ENCODE peak calls at places on chromosomes 11 and 22, in ten cellular contexts. F, H, Y, Q, T, C, X, W, U and S are unnamed samples.

GRCh38 chr11:32173435-32173834 is 82.6 kb downstream of the RCN1 start:
- DNase-seq in U (no peak), X (no peak), F (no peak), H (peak), Q (peak), Y (no peak), T (peak), C (peak), W (peak), S (no peak)

GRCh38 chr11:3803726-3804510 is 4.4 kb upstream of the PGAP2 start:
- DNase-seq in U (peak), X (no peak), W (no peak), Y (no peak), C (no peak), F (no peak), H (peak), Q (no peak), T (no peak), S (no peak)

GRCh38 chr11:113045146-113045545 is 83.9 kb downstream of the NCAM1 start:
- DNase-seq in H (no peak), Y (no peak), U (no peak), Q (no peak), X (no peak), W (no peak), F (no peak), T (no peak), C (no peak), S (no peak)

GRCh38 chr22:44357296-44357961 is 44.7 kb upstream of the SHISAL1 start:
- DNase-seq in U (no peak), X (no peak), F (no peak), H (peak), Y (no peak), T (peak), Q (no peak), C (no peak), W (no peak), S (no peak)

GRCh38 chr22:33853200-33854097 is 66.8 kb downstream of the LARGE1 start:
- DNase-seq in Y (no peak), X (no peak), U (peak), W (peak), F (no peak), T (peak), C (peak), Q (peak), H (no peak), S (peak)

GRCh38 chr22:17305076-17305475 is 64.2 kb upstream of the CECR2 start:
- DNase-seq in H (peak), X (no peak), U (no peak), W (no peak), C (no peak), F (no peak), T (no peak), Q (no peak), Y (no peak), S (no peak)

GRCh38 chr11:57248780-57249383 is 11.8 kb upstream of the APLNR start:
- DNase-seq in Y (no peak), W (peak), C (peak), T (peak), F (peak), H (peak), U (peak), Q (peak), X (no peak), S (peak)

GRCh38 chr11:56876621-56877312 is 111.9 kb upstream of the OR5AK2 start:
- DNase-seq in Q (no peak), W (no peak), C (no peak), U (peak), Y (no peak), H (no peak), F (no peak), T (no peak), X (no peak), S (no peak)

GRCh38 chr22:29700949-29701927 is 18.6 kb upstream of the CABP7 start:
- DNase-seq in F (no peak), H (no peak), Q (no peak), X (no peak), U (peak), C (peak), W (no peak), Y (no peak), T (no peak), S (no peak)